ENCODE peak calls at places on chromosomes 12 and 14, in five cellular contexts. One of them, this sample, is unnamed.

GRCh38 chr12:55797550-55797949 is 20.0 kb downstream of the SARNP start:
- DNase-seq in left ventricle myocardium inferior: no peak
- DNase-seq in heart left ventricle: no peak
- DNase-seq in upper lobe of right lung: no peak
- DNase-seq in CD8-positive, alpha-beta T cell: no peak
- DNase-seq in this sample: no peak

GRCh38 chr12:4273651-4274395 is at the start of gene CCND2:
- DNase-seq in left ventricle myocardium inferior: peak
- DNase-seq in heart left ventricle: peak
- DNase-seq in upper lobe of right lung: peak
- DNase-seq in CD8-positive, alpha-beta T cell: peak
- DNase-seq in this sample: peak

GRCh38 chr12:47773062-47773857 is at the start of gene SLC48A1:
- DNase-seq in left ventricle myocardium inferior: peak
- DNase-seq in heart left ventricle: peak
- DNase-seq in upper lobe of right lung: peak
- DNase-seq in CD8-positive, alpha-beta T cell: peak
- DNase-seq in this sample: no peak

GRCh38 chr12:52867636-52868035 is 18.8 kb upstream of the KRT78 start:
- DNase-seq in left ventricle myocardium inferior: peak
- DNase-seq in heart left ventricle: peak
- DNase-seq in upper lobe of right lung: peak
- DNase-seq in CD8-positive, alpha-beta T cell: peak
- DNase-seq in this sample: no peak

GRCh38 chr12:131910302-131911110 is 16.1 kb downstream of the ULK1 start:
- DNase-seq in left ventricle myocardium inferior: no peak
- DNase-seq in heart left ventricle: no peak
- DNase-seq in upper lobe of right lung: no peak
- DNase-seq in CD8-positive, alpha-beta T cell: no peak
- DNase-seq in this sample: no peak

GRCh38 chr14:104973215-104974145 is 4.7 kb downstream of the AHNAK2 start:
- DNase-seq in left ventricle myocardium inferior: peak
- DNase-seq in heart left ventricle: peak
- DNase-seq in upper lobe of right lung: peak
- DNase-seq in CD8-positive, alpha-beta T cell: no peak
- DNase-seq in this sample: peak

GRCh38 chr14:97218336-97218712 is 421.1 kb downstream of the VRK1 start:
- DNase-seq in left ventricle myocardium inferior: no peak
- DNase-seq in heart left ventricle: no peak
- DNase-seq in upper lobe of right lung: no peak
- DNase-seq in CD8-positive, alpha-beta T cell: no peak
- DNase-seq in this sample: no peak

GRCh38 chr12:80087486-80088213 is 11.7 kb upstream of the OTOGL start:
- DNase-seq in left ventricle myocardium inferior: no peak
- DNase-seq in heart left ventricle: no peak
- DNase-seq in upper lobe of right lung: no peak
- DNase-seq in CD8-positive, alpha-beta T cell: no peak
- DNase-seq in this sample: no peak

GRCh38 chr12:129657179-129657578 is 246.6 kb downstream of the TMEM132D start:
- DNase-seq in left ventricle myocardium inferior: no peak
- DNase-seq in heart left ventricle: no peak
- DNase-seq in upper lobe of right lung: no peak
- DNase-seq in CD8-positive, alpha-beta T cell: no peak
- DNase-seq in this sample: no peak

GRCh38 chr12:1591029-1591428 is 3.4 kb downstream of the FBXL14 start:
- DNase-seq in left ventricle myocardium inferior: no peak
- DNase-seq in heart left ventricle: no peak
- DNase-seq in upper lobe of right lung: no peak
- DNase-seq in CD8-positive, alpha-beta T cell: peak
- DNase-seq in this sample: no peak

GRCh38 chr12:82964446-82964845 is 277.7 kb downstream of the TMTC2 start:
- DNase-seq in left ventricle myocardium inferior: no peak
- DNase-seq in heart left ventricle: no peak
- DNase-seq in upper lobe of right lung: no peak
- DNase-seq in CD8-positive, alpha-beta T cell: no peak
- DNase-seq in this sample: no peak

GRCh38 chr12:86669010-86669409 is 412.8 kb upstream of the MGAT4C start:
- DNase-seq in left ventricle myocardium inferior: no peak
- DNase-seq in heart left ventricle: no peak
- DNase-seq in upper lobe of right lung: peak
- DNase-seq in CD8-positive, alpha-beta T cell: no peak
- DNase-seq in this sample: no peak

GRCh38 chr12:54595471-54595870 is 7.0 kb upstream of the PPP1R1A start:
- DNase-seq in left ventricle myocardium inferior: no peak
- DNase-seq in heart left ventricle: no peak
- DNase-seq in upper lobe of right lung: no peak
- DNase-seq in CD8-positive, alpha-beta T cell: no peak
- DNase-seq in this sample: no peak

GRCh38 chr14:92382677-92383076 is 59.7 kb downstream of the SLC24A4 start:
- DNase-seq in left ventricle myocardium inferior: no peak
- DNase-seq in heart left ventricle: no peak
- DNase-seq in upper lobe of right lung: no peak
- DNase-seq in CD8-positive, alpha-beta T cell: no peak
- DNase-seq in this sample: no peak

GRCh38 chr12:130719263-130719892 is 3.3 kb upstream of the RIMBP2 start:
- DNase-seq in left ventricle myocardium inferior: no peak
- DNase-seq in heart left ventricle: no peak
- DNase-seq in upper lobe of right lung: no peak
- DNase-seq in CD8-positive, alpha-beta T cell: no peak
- DNase-seq in this sample: no peak

GRCh38 chr12:104641862-104642261 is 185.1 kb downstream of the CHST11 start:
- DNase-seq in left ventricle myocardium inferior: no peak
- DNase-seq in heart left ventricle: no peak
- DNase-seq in upper lobe of right lung: no peak
- DNase-seq in CD8-positive, alpha-beta T cell: no peak
- DNase-seq in this sample: no peak

GRCh38 chr14:70358631-70359030 is 852 bp downstream of the COX16 start:
- DNase-seq in left ventricle myocardium inferior: no peak
- DNase-seq in heart left ventricle: no peak
- DNase-seq in upper lobe of right lung: no peak
- DNase-seq in CD8-positive, alpha-beta T cell: no peak
- DNase-seq in this sample: no peak

GRCh38 chr12:29149691-29150382 is 759 bp downstream of the FAR2 start:
- DNase-seq in left ventricle myocardium inferior: no peak
- DNase-seq in heart left ventricle: no peak
- DNase-seq in upper lobe of right lung: no peak
- DNase-seq in CD8-positive, alpha-beta T cell: no peak
- DNase-seq in this sample: no peak

GRCh38 chr14:101088395-101088667 is 184.8 kb upstream of the RTL1 start:
- DNase-seq in left ventricle myocardium inferior: no peak
- DNase-seq in heart left ventricle: no peak
- DNase-seq in upper lobe of right lung: no peak
- DNase-seq in CD8-positive, alpha-beta T cell: no peak
- DNase-seq in this sample: no peak

GRCh38 chr12:98146043-98146442 is 369.3 kb upstream of the TMPO start:
- DNase-seq in left ventricle myocardium inferior: no peak
- DNase-seq in heart left ventricle: no peak
- DNase-seq in upper lobe of right lung: no peak
- DNase-seq in CD8-positive, alpha-beta T cell: no peak
- DNase-seq in this sample: no peak

GRCh38 chr12:79725987-79726386 is 35.2 kb upstream of the PAWR start:
- DNase-seq in left ventricle myocardium inferior: no peak
- DNase-seq in heart left ventricle: no peak
- DNase-seq in upper lobe of right lung: no peak
- DNase-seq in CD8-positive, alpha-beta T cell: no peak
- DNase-seq in this sample: no peak

GRCh38 chr12:11658796-11659195 is 9.3 kb downstream of the ETV6 start:
- DNase-seq in left ventricle myocardium inferior: no peak
- DNase-seq in heart left ventricle: no peak
- DNase-seq in upper lobe of right lung: no peak
- DNase-seq in CD8-positive, alpha-beta T cell: no peak
- DNase-seq in this sample: no peak

GRCh38 chr14:38210587-38211257 is 3.0 kb downstream of the SSTR1 start:
- DNase-seq in left ventricle myocardium inferior: peak
- DNase-seq in heart left ventricle: no peak
- DNase-seq in upper lobe of right lung: peak
- DNase-seq in CD8-positive, alpha-beta T cell: no peak
- DNase-seq in this sample: no peak

GRCh38 chr14:54902521-54903420 is at the start of gene GCH1:
- DNase-seq in left ventricle myocardium inferior: peak
- DNase-seq in heart left ventricle: peak
- DNase-seq in upper lobe of right lung: peak
- DNase-seq in CD8-positive, alpha-beta T cell: peak
- DNase-seq in this sample: peak

GRCh38 chr14:75404843-75405242 is 23.0 kb upstream of the JDP2 start:
- DNase-seq in left ventricle myocardium inferior: no peak
- DNase-seq in heart left ventricle: no peak
- DNase-seq in upper lobe of right lung: no peak
- DNase-seq in CD8-positive, alpha-beta T cell: no peak
- DNase-seq in this sample: no peak

GRCh38 chr14:95238674-95239313 is 80.9 kb downstream of the CLMN start:
- DNase-seq in left ventricle myocardium inferior: no peak
- DNase-seq in heart left ventricle: no peak
- DNase-seq in upper lobe of right lung: no peak
- DNase-seq in CD8-positive, alpha-beta T cell: no peak
- DNase-seq in this sample: no peak

GRCh38 chr12:6237830-6238229 is 37.6 kb downstream of the CD9 start:
- DNase-seq in left ventricle myocardium inferior: no peak
- DNase-seq in heart left ventricle: no peak
- DNase-seq in upper lobe of right lung: no peak
- DNase-seq in CD8-positive, alpha-beta T cell: no peak
- DNase-seq in this sample: no peak

DNA sequence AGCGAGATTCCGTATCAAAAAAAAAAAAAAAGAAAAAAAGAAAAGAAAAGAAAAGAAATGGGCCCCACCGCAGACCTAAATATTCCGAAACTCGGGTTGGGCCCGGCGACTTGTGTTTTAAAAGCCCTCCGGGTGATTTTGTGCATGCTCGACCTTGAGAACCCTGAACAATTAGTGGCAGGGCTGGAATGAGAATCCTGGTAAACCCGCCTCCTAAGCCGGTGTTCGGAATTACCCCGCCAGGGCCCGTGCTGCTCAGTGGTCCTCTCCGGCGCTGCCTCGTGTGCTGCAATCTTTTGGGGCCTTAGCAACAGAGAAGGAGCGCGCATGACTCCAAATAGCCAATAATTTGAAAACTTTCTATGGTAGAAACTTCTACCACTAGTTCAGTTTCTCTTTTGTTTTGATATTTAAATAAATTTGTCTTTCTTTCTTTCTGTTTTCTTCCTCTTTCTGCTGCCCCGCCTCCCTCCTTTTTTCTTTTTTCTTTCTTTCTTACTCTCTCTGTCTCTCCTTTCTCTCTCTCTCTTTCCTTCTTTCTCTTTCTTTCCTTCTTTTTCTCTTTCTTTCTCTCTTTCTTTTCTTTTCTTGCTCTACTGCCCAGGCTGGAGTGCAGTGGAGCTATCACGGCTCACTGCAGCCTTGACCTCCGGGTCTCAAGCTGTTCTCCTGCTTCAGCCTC is 1.5 kb upstream of the GALNT6 start:
- DNase-seq in left ventricle myocardium inferior: no peak
- DNase-seq in heart left ventricle: no peak
- DNase-seq in upper lobe of right lung: no peak
- DNase-seq in CD8-positive, alpha-beta T cell: peak
- DNase-seq in this sample: peak
- H3K4me3 ChIP-seq in left ventricle myocardium inferior: peak
- H3K4me3 ChIP-seq in heart left ventricle: no peak
- H3K4me3 ChIP-seq in upper lobe of right lung: peak
- H3K4me3 ChIP-seq in CD8-positive, alpha-beta T cell: no peak
- H3K4me3 ChIP-seq in this sample: peak

GRCh38 chr12:42125372-42125767 is 19.3 kb downstream of the GXYLT1 start:
- DNase-seq in left ventricle myocardium inferior: no peak
- DNase-seq in heart left ventricle: no peak
- DNase-seq in upper lobe of right lung: no peak
- DNase-seq in CD8-positive, alpha-beta T cell: no peak
- DNase-seq in this sample: no peak

GRCh38 chr12:42128327-42128726 is 16.3 kb downstream of the GXYLT1 start:
- DNase-seq in left ventricle myocardium inferior: no peak
- DNase-seq in heart left ventricle: no peak
- DNase-seq in upper lobe of right lung: no peak
- DNase-seq in CD8-positive, alpha-beta T cell: no peak
- DNase-seq in this sample: no peak

GRCh38 chr12:42126963-42127362 is 17.7 kb downstream of the GXYLT1 start:
- DNase-seq in left ventricle myocardium inferior: no peak
- DNase-seq in heart left ventricle: no peak
- DNase-seq in upper lobe of right lung: no peak
- DNase-seq in CD8-positive, alpha-beta T cell: no peak
- DNase-seq in this sample: no peak

GRCh38 chr12:42128888-42129287 is 15.8 kb downstream of the GXYLT1 start:
- DNase-seq in left ventricle myocardium inferior: no peak
- DNase-seq in heart left ventricle: no peak
- DNase-seq in upper lobe of right lung: no peak
- DNase-seq in CD8-positive, alpha-beta T cell: no peak
- DNase-seq in this sample: no peak

GRCh38 chr12:42124764-42125371 is 19.8 kb downstream of the GXYLT1 start:
- DNase-seq in left ventricle myocardium inferior: no peak
- DNase-seq in heart left ventricle: no peak
- DNase-seq in upper lobe of right lung: no peak
- DNase-seq in CD8-positive, alpha-beta T cell: no peak
- DNase-seq in this sample: no peak
- H3K27ac ChIP-seq in left ventricle myocardium inferior: no peak
- H3K27ac ChIP-seq in heart left ventricle: no peak
- H3K27ac ChIP-seq in upper lobe of right lung: no peak
- H3K27ac ChIP-seq in CD8-positive, alpha-beta T cell: no peak
- H3K27ac ChIP-seq in this sample: no peak

DNA sequence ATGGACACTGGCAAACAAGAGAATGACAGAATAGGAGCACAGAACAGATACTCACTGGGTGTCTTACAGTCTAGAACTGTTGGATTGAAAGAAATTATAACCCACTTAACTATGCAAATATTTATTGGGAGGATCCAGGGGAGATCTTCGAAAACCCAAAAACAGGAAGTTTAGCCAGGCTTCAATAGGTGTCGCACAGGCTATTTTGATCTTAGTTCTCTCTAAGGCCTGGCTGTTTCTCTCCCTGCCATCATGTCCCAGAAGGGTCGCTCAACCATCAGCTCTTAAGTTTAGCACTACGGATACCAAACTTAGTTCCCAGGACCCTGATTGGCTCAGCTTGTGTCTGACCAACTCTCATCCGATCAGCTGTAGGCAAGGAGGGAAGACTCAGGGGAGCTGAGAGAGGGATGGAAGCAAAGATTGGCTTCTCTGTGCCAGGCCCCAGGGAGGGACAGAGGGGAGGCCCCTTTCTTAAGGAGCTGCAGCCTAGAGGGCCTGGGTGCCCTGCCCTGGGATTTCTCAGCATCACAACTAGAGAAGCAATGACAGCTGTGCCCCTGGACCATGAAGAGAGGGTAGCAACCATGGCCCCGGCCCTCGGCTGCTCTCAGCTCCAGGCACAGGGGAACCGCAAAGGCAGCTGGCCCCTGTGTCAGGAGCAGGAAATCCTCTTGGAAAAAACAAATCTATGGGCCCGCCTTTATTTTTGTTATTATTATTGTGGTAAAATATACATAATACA is 13.5 kb downstream of the PHETA1 start:
- DNase-seq in left ventricle myocardium inferior: no peak
- DNase-seq in heart left ventricle: no peak
- DNase-seq in upper lobe of right lung: no peak
- DNase-seq in CD8-positive, alpha-beta T cell: no peak
- DNase-seq in this sample: no peak
- H3K4me3 ChIP-seq in left ventricle myocardium inferior: no peak
- H3K4me3 ChIP-seq in heart left ventricle: no peak
- H3K4me3 ChIP-seq in upper lobe of right lung: no peak
- H3K4me3 ChIP-seq in CD8-positive, alpha-beta T cell: no peak
- H3K4me3 ChIP-seq in this sample: no peak

DNA sequence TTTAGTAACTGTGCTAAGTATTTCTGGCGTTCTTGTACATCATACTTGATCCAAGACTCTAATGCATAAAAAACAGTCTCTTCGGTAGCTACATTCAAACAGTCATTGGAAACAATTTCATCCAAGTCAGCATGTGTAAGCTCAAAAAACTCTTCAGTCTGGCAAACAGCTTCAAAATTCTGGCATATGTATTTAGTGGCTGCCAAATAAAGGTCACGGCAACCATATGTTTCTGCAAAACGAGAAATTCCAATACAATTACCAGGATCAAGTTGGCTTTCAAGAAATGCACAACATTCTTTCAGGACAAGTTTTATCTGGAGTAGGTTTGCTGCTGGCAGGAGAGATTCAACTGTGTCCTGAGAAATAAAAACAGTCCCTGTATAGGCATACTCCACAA is 16.5 kb downstream of the KLHL28 start:
- DNase-seq in left ventricle myocardium inferior: no peak
- DNase-seq in heart left ventricle: no peak
- DNase-seq in upper lobe of right lung: no peak
- DNase-seq in CD8-positive, alpha-beta T cell: no peak
- DNase-seq in this sample: no peak
- H3K27ac ChIP-seq in left ventricle myocardium inferior: no peak
- H3K27ac ChIP-seq in heart left ventricle: no peak
- H3K27ac ChIP-seq in upper lobe of right lung: no peak
- H3K27ac ChIP-seq in CD8-positive, alpha-beta T cell: no peak
- H3K27ac ChIP-seq in this sample: no peak